ENCODE peak calls at places on chromosomes 2 and 18, in four cellular contexts. One of them, this sample, is unnamed.

GRCh38 chr2:152617464-152618187 is 99.6 kb downstream of the PRPF40A start:
- DNase-seq in K562: no peak
- DNase-seq in GM12878: no peak
- DNase-seq in HepG2: no peak
- DNase-seq in this sample: no peak

GRCh38 chr18:28127228-28127627 is 49.7 kb downstream of the CDH2 start:
- DNase-seq in K562: no peak
- DNase-seq in GM12878: no peak
- DNase-seq in HepG2: no peak
- DNase-seq in this sample: no peak

GRCh38 chr2:120616261-120616660 is 119.4 kb upstream of the GLI2 start:
- DNase-seq in K562: no peak
- DNase-seq in GM12878: no peak
- DNase-seq in HepG2: no peak
- DNase-seq in this sample: no peak

GRCh38 chr2:175004980-175005832 is at the start of gene CHN1:
- DNase-seq in K562: peak; percentile 76
- DNase-seq in GM12878: no peak
- DNase-seq in HepG2: peak; percentile 66
- DNase-seq in this sample: peak; percentile 81

GRCh38 chr2:10985901-10986535 is 74.3 kb downstream of the KCNF1 start:
- DNase-seq in K562: no peak
- DNase-seq in GM12878: no peak
- DNase-seq in HepG2: no peak
- DNase-seq in this sample: no peak

GRCh38 chr2:60227014-60227413 is 326.4 kb downstream of the BCL11A start:
- DNase-seq in K562: no peak
- DNase-seq in GM12878: no peak
- DNase-seq in HepG2: no peak
- DNase-seq in this sample: no peak

GRCh38 chr2:144354953-144355352 is 165.0 kb downstream of the ZEB2 start:
- DNase-seq in K562: no peak
- DNase-seq in GM12878: no peak
- DNase-seq in HepG2: no peak
- DNase-seq in this sample: no peak

GRCh38 chr2:128604045-128604444 is 285.4 kb upstream of the HS6ST1 start:
- DNase-seq in K562: no peak
- DNase-seq in GM12878: no peak
- DNase-seq in HepG2: no peak
- DNase-seq in this sample: no peak

GRCh38 chr18:48569915-48570264 is 31.1 kb downstream of the CTIF start:
- DNase-seq in K562: no peak
- DNase-seq in GM12878: no peak
- DNase-seq in HepG2: peak; percentile 14
- DNase-seq in this sample: no peak

GRCh38 chr18:8657050-8657820 is 48.0 kb downstream of the RAB12 start:
- DNase-seq in K562: no peak
- DNase-seq in GM12878: no peak
- DNase-seq in HepG2: no peak
- DNase-seq in this sample: no peak

GRCh38 chr2:200279857-200280256 is 26.6 kb upstream of the SPATS2L start:
- DNase-seq in K562: no peak
- DNase-seq in GM12878: no peak
- DNase-seq in HepG2: no peak
- DNase-seq in this sample: no peak

GRCh38 chr2:37857485-37858196 is 67.4 kb upstream of the RMDN2 start:
- DNase-seq in K562: no peak
- DNase-seq in GM12878: no peak
- DNase-seq in HepG2: no peak
- DNase-seq in this sample: no peak

GRCh38 chr18:63540131-63540530 is 2.0 kb upstream of the SERPINB12 start:
- DNase-seq in K562: no peak
- DNase-seq in GM12878: no peak
- DNase-seq in HepG2: no peak
- DNase-seq in this sample: no peak

GRCh38 chr2:219455635-219456034 is 21.0 kb downstream of the SPEG start:
- DNase-seq in K562: no peak
- DNase-seq in GM12878: no peak
- DNase-seq in HepG2: no peak
- DNase-seq in this sample: no peak

GRCh38 chr2:43218550-43219382 is 7.6 kb downstream of the ZFP36L2 start:
- DNase-seq in K562: peak; percentile 52
- DNase-seq in GM12878: no peak
- DNase-seq in HepG2: peak; percentile 76
- DNase-seq in this sample: no peak

GRCh38 chr18:46278481-46279465 is 174.6 kb downstream of the HAUS1 start:
- DNase-seq in K562: no peak
- DNase-seq in GM12878: no peak
- DNase-seq in HepG2: no peak
- DNase-seq in this sample: no peak

GRCh38 chr2:176171331-176172006 is 14.4 kb downstream of the HOXD3 start:
- DNase-seq in K562: no peak
- DNase-seq in GM12878: no peak
- DNase-seq in HepG2: no peak
- DNase-seq in this sample: peak; percentile 62

GRCh38 chr2:143514413-143514812 is 385.2 kb downstream of the ARHGAP15 start:
- DNase-seq in K562: no peak
- DNase-seq in GM12878: no peak
- DNase-seq in HepG2: no peak
- DNase-seq in this sample: no peak

GRCh38 chr2:6181525-6182270 is 489.5 kb downstream of the SOX11 start:
- DNase-seq in K562: no peak
- DNase-seq in GM12878: no peak
- DNase-seq in HepG2: no peak
- DNase-seq in this sample: no peak

GRCh38 chr18:63186934-63187574 is 132.5 kb downstream of the BCL2 start:
- DNase-seq in K562: no peak
- DNase-seq in GM12878: no peak
- DNase-seq in HepG2: no peak
- DNase-seq in this sample: no peak

GRCh38 chr2:18009891-18010290 is 131.4 kb downstream of the KCNS3 start:
- DNase-seq in K562: no peak
- DNase-seq in GM12878: no peak
- DNase-seq in HepG2: no peak
- DNase-seq in this sample: no peak

GRCh38 chr2:211397764-211398163 is 841.4 kb downstream of the CPS1 start:
- DNase-seq in K562: no peak
- DNase-seq in GM12878: no peak
- DNase-seq in HepG2: no peak
- DNase-seq in this sample: no peak

GRCh38 chr2:17538022-17538843 is 2.3 kb upstream of the VSNL1 start:
- DNase-seq in K562: no peak
- DNase-seq in GM12878: no peak
- DNase-seq in HepG2: peak; percentile 39
- DNase-seq in this sample: peak; percentile 48

GRCh38 chr2:220748875-220749479 is 823.1 kb downstream of the EPHA4 start:
- DNase-seq in K562: no peak
- DNase-seq in GM12878: no peak
- DNase-seq in HepG2: no peak
- DNase-seq in this sample: peak; percentile 17

GRCh38 chr2:241801611-241802420 is 7.2 kb upstream of the NEU4 start:
- DNase-seq in K562: peak; percentile 86
- DNase-seq in GM12878: no peak
- DNase-seq in HepG2: no peak
- DNase-seq in this sample: peak; percentile 55

GRCh38 chr2:23534756-23535155 is 149.8 kb downstream of the KLHL29 start:
- DNase-seq in K562: no peak
- DNase-seq in GM12878: no peak
- DNase-seq in HepG2: no peak
- DNase-seq in this sample: no peak

GRCh38 chr2:196149926-196150325 is 21.5 kb downstream of the STK17B start:
- DNase-seq in K562: no peak
- DNase-seq in GM12878: no peak
- DNase-seq in HepG2: no peak
- DNase-seq in this sample: no peak

GRCh38 chr18:8952796-8953760 is 149.4 kb upstream of the NDUFV2 start:
- DNase-seq in K562: no peak
- DNase-seq in GM12878: no peak
- DNase-seq in HepG2: no peak
- DNase-seq in this sample: no peak

GRCh38 chr2:88658890-88659881 is 31.9 kb upstream of the EIF2AK3 start:
- DNase-seq in K562: peak; percentile 52
- DNase-seq in GM12878: no peak
- DNase-seq in HepG2: peak; percentile 64
- DNase-seq in this sample: no peak

GRCh38 chr2:44549099-44549471 is 187.3 kb downstream of the CAMKMT start:
- DNase-seq in K562: no peak
- DNase-seq in GM12878: no peak
- DNase-seq in HepG2: no peak
- DNase-seq in this sample: no peak

GRCh38 chr2:201260302-201260800 is at the start of gene CASP8:
- DNase-seq in K562: peak; percentile 66
- DNase-seq in GM12878: no peak
- DNase-seq in HepG2: peak; percentile 55
- DNase-seq in this sample: no peak

GRCh38 chr2:26412091-26412673 is 10.5 kb downstream of the DRC1 start:
- DNase-seq in K562: peak; percentile 92
- DNase-seq in GM12878: peak; percentile 37
- DNase-seq in HepG2: peak; percentile 45
- DNase-seq in this sample: no peak

GRCh38 chr2:72934683-72935610 is 17.6 kb downstream of the EMX1 start:
- DNase-seq in K562: peak; percentile 73
- DNase-seq in GM12878: no peak
- DNase-seq in HepG2: peak; percentile 73
- DNase-seq in this sample: peak; percentile 54

GRCh38 chr2:71604709-71605085 is 151.3 kb downstream of the DYSF start:
- DNase-seq in K562: no peak
- DNase-seq in GM12878: no peak
- DNase-seq in HepG2: no peak
- DNase-seq in this sample: peak; percentile 4

GRCh38 chr18:25099838-25100393 is 252.1 kb downstream of the ZNF521 start:
- DNase-seq in K562: no peak
- DNase-seq in GM12878: no peak
- DNase-seq in HepG2: no peak
- DNase-seq in this sample: no peak

GRCh38 chr2:42060718-42061619 is 13.1 kb downstream of the PKDCC start:
- DNase-seq in K562: no peak
- DNase-seq in GM12878: no peak
- DNase-seq in HepG2: no peak
- DNase-seq in this sample: no peak

GRCh38 chr2:222844323-222844722 is 16.5 kb upstream of the ACSL3 start:
- DNase-seq in K562: peak; percentile 42
- DNase-seq in GM12878: no peak
- DNase-seq in HepG2: no peak
- DNase-seq in this sample: no peak

GRCh38 chr2:232518844-232519243 is 1.3 kb upstream of the PRSS56 start:
- DNase-seq in K562: no peak
- DNase-seq in GM12878: no peak
- DNase-seq in HepG2: no peak
- DNase-seq in this sample: no peak

GRCh38 chr2:215378045-215378444 is 57.8 kb downstream of the FN1 start:
- DNase-seq in K562: no peak
- DNase-seq in GM12878: no peak
- DNase-seq in HepG2: no peak
- DNase-seq in this sample: no peak
- TF ChIP-seq TCF7 in K562: no peak
- TF ChIP-seq TCF7 in GM12878: no peak
- TF ChIP-seq TCF7 in HepG2: no peak
- TF ChIP-seq TCF7 in this sample: no peak

DNA sequence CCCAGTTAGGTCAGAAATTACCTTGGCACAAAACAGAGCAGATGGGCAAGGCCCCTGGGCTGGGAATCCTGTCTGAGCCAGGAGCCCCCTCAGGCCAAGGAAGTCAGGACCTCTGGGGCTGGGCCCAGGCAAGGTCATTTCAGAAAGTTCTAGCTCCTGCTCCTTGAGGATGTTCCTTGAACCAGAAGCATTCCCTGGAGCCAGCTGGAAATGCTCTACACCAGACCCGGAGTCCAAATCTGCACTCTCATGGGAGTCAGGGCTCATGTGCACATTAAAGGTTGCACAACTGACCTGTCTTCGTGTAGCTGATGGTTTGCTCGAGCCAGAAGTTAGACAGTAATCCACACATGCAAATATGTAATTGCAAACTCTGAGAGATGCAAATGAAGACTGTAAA is 18.0 kb downstream of the PARD6G start:
- DNase-seq in K562: no peak
- DNase-seq in GM12878: no peak
- DNase-seq in HepG2: no peak
- DNase-seq in this sample: no peak
- TF ChIP-seq ETV6 in K562: no peak
- TF ChIP-seq ETV6 in GM12878: no peak
- TF ChIP-seq ETV6 in HepG2: no peak
- TF ChIP-seq ETV6 in this sample: no peak

GRCh38 chr2:31967790-31968189 is 43.0 kb downstream of the MEMO1 start:
- DNase-seq in K562: no peak
- DNase-seq in GM12878: no peak
- DNase-seq in HepG2: no peak
- DNase-seq in this sample: no peak
- TF ChIP-seq TCF7 in K562: no peak
- TF ChIP-seq TCF7 in GM12878: no peak
- TF ChIP-seq TCF7 in HepG2: no peak
- TF ChIP-seq TCF7 in this sample: no peak

GRCh38 chr2:239529313-239530015 is 128.6 kb upstream of the HDAC4 start:
- DNase-seq in K562: no peak
- DNase-seq in GM12878: no peak
- DNase-seq in HepG2: no peak
- DNase-seq in this sample: no peak

GRCh38 chr2:239528146-239528545 is 127.3 kb upstream of the HDAC4 start:
- DNase-seq in K562: no peak
- DNase-seq in GM12878: no peak
- DNase-seq in HepG2: no peak
- DNase-seq in this sample: no peak

GRCh38 chr2:239530749-239531316 is 130.0 kb upstream of the HDAC4 start:
- DNase-seq in K562: no peak
- DNase-seq in GM12878: no peak
- DNase-seq in HepG2: no peak
- DNase-seq in this sample: no peak

GRCh38 chr2:239526666-239527415 is 126.0 kb upstream of the HDAC4 start:
- DNase-seq in K562: no peak
- DNase-seq in GM12878: no peak
- DNase-seq in HepG2: no peak
- DNase-seq in this sample: no peak

GRCh38 chr2:239528883-239529282 is 128.1 kb upstream of the HDAC4 start:
- DNase-seq in K562: no peak
- DNase-seq in GM12878: no peak
- DNase-seq in HepG2: no peak
- DNase-seq in this sample: no peak
- TF ChIP-seq ETV6 in K562: no peak
- TF ChIP-seq ETV6 in GM12878: no peak
- TF ChIP-seq ETV6 in HepG2: no peak
- TF ChIP-seq ETV6 in this sample: no peak

GRCh38 chr2:167293172-167293781 is 405.0 kb downstream of the XIRP2 start:
- DNase-seq in K562: no peak
- DNase-seq in GM12878: no peak
- DNase-seq in HepG2: no peak
- DNase-seq in this sample: no peak
- TF ChIP-seq TCF7 in K562: no peak
- TF ChIP-seq TCF7 in GM12878: no peak
- TF ChIP-seq TCF7 in HepG2: no peak
- TF ChIP-seq TCF7 in this sample: no peak

GRCh38 chr18:61326407-61326806 is 6.8 kb upstream of the CDH20 start:
- DNase-seq in K562: no peak
- DNase-seq in GM12878: no peak
- DNase-seq in HepG2: no peak
- DNase-seq in this sample: no peak

GRCh38 chr18:61323951-61324350 is 9.3 kb upstream of the CDH20 start:
- DNase-seq in K562: no peak
- DNase-seq in GM12878: no peak
- DNase-seq in HepG2: no peak
- DNase-seq in this sample: no peak

GRCh38 chr18:61322265-61322873 is 10.9 kb upstream of the CDH20 start:
- DNase-seq in K562: peak; percentile 36
- DNase-seq in GM12878: no peak
- DNase-seq in HepG2: peak; percentile 42
- DNase-seq in this sample: peak; percentile 89
- TF ChIP-seq ETV6 in K562: no peak
- TF ChIP-seq ETV6 in GM12878: no peak
- TF ChIP-seq ETV6 in HepG2: no peak
- TF ChIP-seq ETV6 in this sample: no peak